ENCODE peak calls at places on chromosomes 3 and 15, in four cellular contexts. N, O, Q and Z are unnamed samples.

GRCh38 chr15:25691544-25692430 is 171.3 kb downstream of the ATP10A start:
- DNase-seq in N (peak), O (peak), Q (no peak), Z (peak)

GRCh38 chr15:83653639-83654378 is at the start of gene ADAMTSL3:
- DNase-seq in N (peak), O (peak), Q (peak), Z (peak)

GRCh38 chr15:101389362-101389761 is 94.3 kb upstream of the SNRPA1 start:
- DNase-seq in N (no peak), O (no peak), Q (no peak), Z (no peak)

GRCh38 chr3:39095778-39096177 is 11.6 kb downstream of the GORASP1 start:
- DNase-seq in N (no peak), O (no peak), Q (no peak), Z (no peak)

GRCh38 chr15:76198456-76199105 is 112.7 kb downstream of the ETFA start:
- DNase-seq in N (no peak), O (no peak), Q (no peak), Z (no peak)

GRCh38 chr3:120461416-120461815 is 10.6 kb upstream of the FSTL1 start:
- DNase-seq in N (no peak), O (no peak), Q (no peak), Z (peak)

GRCh38 chr15:74839526-74840395 is 3.2 kb downstream of the ULK3 start:
- DNase-seq in N (no peak), O (no peak), Q (no peak), Z (no peak)

GRCh38 chr3:59017617-59017984 is 32.2 kb downstream of the CFAP20DC start:
- DNase-seq in N (no peak), O (no peak), Q (no peak), Z (no peak)

GRCh38 chr3:161598639-161599038 is 102.0 kb downstream of the OTOL1 start:
- DNase-seq in N (no peak), O (no peak), Q (no peak), Z (no peak)

GRCh38 chr3:20246662-20247061 is 60.7 kb upstream of the SGO1 start:
- DNase-seq in N (no peak), O (no peak), Q (no peak), Z (no peak)

GRCh38 chr3:73418636-73419035 is 206.1 kb downstream of the PDZRN3 start:
- DNase-seq in N (no peak), O (no peak), Q (no peak), Z (peak)

GRCh38 chr15:55247766-55248427 is 41.7 kb downstream of the RAB27A start:
- DNase-seq in N (no peak), O (no peak), Q (no peak), Z (no peak)

GRCh38 chr15:55250392-55250791 is 39.2 kb downstream of the RAB27A start:
- DNase-seq in N (peak), O (no peak), Q (peak), Z (peak)

GRCh38 chr15:55248895-55249294 is 40.7 kb downstream of the RAB27A start:
- DNase-seq in N (no peak), O (no peak), Q (no peak), Z (no peak)

GRCh38 chr15:55253580-55253979 is 36.0 kb downstream of the RAB27A start:
- DNase-seq in N (no peak), O (no peak), Q (peak), Z (peak)

GRCh38 chr15:55250951-55251350 is 38.7 kb downstream of the RAB27A start:
- DNase-seq in N (no peak), O (no peak), Q (no peak), Z (no peak)
- H3K4me2 ChIP-seq in N (no peak), O (no peak), Q (no peak), Z (no peak)

GRCh38 chr15:99103279-99103678 is 1.6 kb upstream of the SYNM start:
- DNase-seq in N (no peak), O (no peak), Q (no peak), Z (no peak)
- H3K4me2 ChIP-seq in N (no peak), O (no peak), Q (no peak), Z (no peak)

DNA sequence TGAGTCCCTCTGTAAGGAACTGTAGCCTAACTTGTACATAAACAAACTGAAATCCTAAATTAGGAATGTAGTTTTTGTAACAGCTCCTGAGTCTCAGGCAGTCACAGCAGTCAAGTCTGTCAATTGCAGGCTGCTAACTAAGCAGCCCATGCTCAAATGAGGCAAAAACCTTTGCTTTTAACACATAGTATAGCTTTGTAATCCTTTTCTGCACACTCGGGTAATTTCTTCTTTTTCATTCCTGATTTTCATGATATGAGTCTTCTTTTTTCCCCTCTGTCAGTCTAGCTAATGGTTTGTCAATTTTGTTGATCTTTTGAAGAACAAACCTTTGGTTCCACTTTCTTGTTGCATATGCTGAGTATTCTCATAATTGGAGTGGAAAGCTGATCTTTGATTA is 84.9 kb upstream of the LRRFIP2 start:
- DNase-seq in N (no peak), O (no peak), Q (no peak), Z (no peak)
- H3K4me2 ChIP-seq in N (no peak), O (no peak), Q (no peak), Z (no peak)

DNA sequence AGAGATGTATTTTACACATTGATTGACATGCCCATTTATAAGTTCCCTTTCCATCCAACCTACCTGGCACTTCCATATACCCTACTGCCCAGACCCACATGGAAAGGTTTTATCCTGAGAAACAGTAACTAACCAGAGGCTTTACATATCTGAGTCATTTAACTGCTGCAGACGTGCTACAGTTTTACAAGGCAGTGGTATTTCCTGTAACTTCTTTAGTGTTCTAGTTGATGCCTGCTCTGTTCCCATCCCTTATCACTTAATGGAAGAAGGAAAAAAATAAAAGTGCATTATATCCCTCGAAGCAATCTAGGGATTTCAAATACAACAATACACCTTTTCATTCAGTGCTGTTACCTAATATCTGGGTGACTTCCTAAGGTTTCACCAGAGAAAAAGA is 107.1 kb downstream of the TMCO5A start:
- DNase-seq in N (peak), O (no peak), Q (peak), Z (peak)
- H3K4me2 ChIP-seq in N (no peak), O (no peak), Q (peak), Z (peak)

GRCh38 chr3:43185256-43185655 is 79.4 kb upstream of the POMGNT2 start:
- DNase-seq in N (no peak), O (no peak), Q (no peak), Z (no peak)

GRCh38 chr3:43180027-43180426 is 74.1 kb upstream of the POMGNT2 start:
- DNase-seq in N (peak), O (no peak), Q (peak), Z (peak)

GRCh38 chr3:43183456-43183855 is 77.6 kb upstream of the POMGNT2 start:
- DNase-seq in N (no peak), O (no peak), Q (no peak), Z (no peak)

GRCh38 chr3:43178891-43179366 is 73.0 kb upstream of the POMGNT2 start:
- DNase-seq in N (peak), O (no peak), Q (peak), Z (peak)

DNA sequence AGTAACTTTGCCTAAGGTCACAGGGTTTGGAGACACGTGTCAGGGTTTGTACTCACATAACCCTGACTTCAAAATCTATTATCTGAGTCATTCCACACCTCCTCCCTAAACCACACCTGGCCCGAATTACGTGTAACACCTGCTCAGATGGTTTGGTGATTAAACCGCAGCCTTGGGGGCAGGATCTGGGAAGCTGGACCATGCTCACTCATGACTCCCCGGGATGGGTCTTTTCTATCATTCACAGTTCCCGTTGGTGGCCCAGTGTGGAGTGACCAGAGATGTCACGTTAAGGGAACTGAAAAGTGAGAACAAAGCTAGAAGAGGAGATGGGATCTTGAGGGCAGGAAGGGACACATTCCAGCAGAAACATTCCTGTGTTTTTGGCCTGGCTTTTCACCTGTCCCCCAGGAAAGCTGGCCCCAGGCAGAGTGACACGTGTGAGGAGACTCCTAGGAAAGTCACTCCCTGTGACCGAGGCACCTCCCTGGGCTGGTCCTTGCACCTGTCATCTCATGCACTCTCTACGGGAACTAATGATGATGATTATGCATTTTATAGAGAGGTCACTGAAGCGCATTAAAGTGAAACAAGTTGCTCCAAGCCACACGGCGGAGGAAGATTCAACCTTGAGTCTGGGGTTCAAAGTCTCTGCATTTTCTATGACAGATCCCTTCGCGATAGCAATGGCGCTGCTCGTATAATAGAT is 75.5 kb upstream of the POMGNT2 start:
- DNase-seq in N (no peak), O (no peak), Q (peak), Z (no peak)
- H3K4me2 ChIP-seq in N (no peak), O (no peak), Q (peak), Z (no peak)

DNA sequence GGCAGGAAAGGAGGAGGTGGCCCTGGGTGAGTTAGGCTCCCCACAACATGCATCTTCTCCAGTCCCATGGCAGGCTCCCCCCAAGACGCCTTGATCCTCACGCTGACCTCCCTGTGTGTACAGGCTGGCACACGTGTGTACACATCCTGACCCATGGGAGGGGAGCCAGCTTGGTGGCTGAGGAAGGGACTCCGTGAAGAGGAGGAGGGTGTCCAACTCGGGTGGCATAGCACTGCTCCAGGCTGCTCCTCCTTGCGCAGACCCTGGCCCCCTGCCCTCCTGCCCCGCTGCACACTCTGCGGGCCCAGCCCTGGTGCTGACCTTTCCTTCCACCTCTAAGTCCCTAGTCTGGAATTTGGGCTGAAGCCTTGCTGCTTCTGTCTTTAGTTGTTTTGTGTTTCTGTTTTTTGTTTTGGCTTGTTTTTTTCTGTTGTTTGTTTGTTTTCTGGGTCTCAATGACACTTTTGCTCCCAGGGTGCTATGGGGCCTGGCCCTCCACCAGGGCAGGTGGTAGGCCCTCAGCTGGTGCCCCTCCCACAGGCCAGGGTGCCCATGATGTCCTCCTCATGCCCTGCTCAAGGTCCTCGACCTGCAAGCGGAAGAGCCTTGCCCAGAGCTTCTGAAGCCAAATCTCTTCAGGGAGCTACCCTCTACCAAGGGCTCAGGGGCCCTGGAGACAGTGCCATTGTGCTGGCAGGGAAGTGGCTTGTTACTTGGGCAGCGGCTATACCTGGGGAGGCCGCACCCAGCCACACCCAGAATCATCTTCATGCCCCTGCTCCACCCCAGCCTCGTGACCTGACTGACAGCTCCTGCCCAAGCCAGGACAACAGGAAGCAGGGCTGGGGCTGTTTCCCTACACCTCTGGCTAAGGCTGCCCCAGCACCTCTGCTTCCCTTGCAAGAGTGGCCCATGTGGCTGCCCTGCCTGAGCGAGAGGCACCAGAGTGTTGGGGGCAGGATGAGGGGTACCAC is 5.1 kb downstream of the EPHB3 start:
- DNase-seq in N (no peak), O (no peak), Q (peak), Z (no peak)
- H3K4me2 ChIP-seq in N (peak), O (no peak), Q (peak), Z (peak)